ENCODE peak calls at places on chromosomes 2 and 18, in six cellular contexts. I is esophagus muscularis mucosa, R is body of pancreas, B is left ventricle myocardium inferior, N is heart left ventricle, J is tibial artery. Q is an unnamed sample.

GRCh38 chr2:40367652-40368051 is 84.2 kb downstream of the SLC8A1 start:
- DNase-seq in I (no peak), R (no peak), B (no peak), N (no peak), J (no peak), Q (no peak)

GRCh38 chr2:137262600-137262999 is 497.3 kb downstream of the THSD7B start:
- DNase-seq in I (no peak), R (no peak), B (no peak), N (no peak), J (no peak), Q (no peak)

GRCh38 chr2:3626118-3626816 is 31.4 kb downstream of the COLEC11 start:
- DNase-seq in I (no peak), R (no peak), B (no peak), N (peak; percentile 36), J (peak; percentile 24), Q (no peak)

GRCh38 chr2:86512922-86513321 is 50.3 kb downstream of the CHMP3 start:
- DNase-seq in I (no peak), R (no peak), B (no peak), N (no peak), J (no peak), Q (no peak)

GRCh38 chr2:45843136-45843535 is 191.7 kb downstream of the PRKCE start:
- DNase-seq in I (no peak), R (no peak), B (no peak), N (no peak), J (no peak), Q (no peak)

GRCh38 chr2:218394298-218395089 is 5.2 kb upstream of the CTDSP1 start:
- DNase-seq in I (no peak), R (no peak), B (no peak), N (no peak), J (no peak), Q (no peak)

GRCh38 chr2:31711737-31712136 is 131.0 kb upstream of the SRD5A2 start:
- DNase-seq in I (no peak), R (no peak), B (no peak), N (no peak), J (no peak), Q (no peak)

GRCh38 chr2:71551631-71551915 is 98.2 kb downstream of the DYSF start:
- DNase-seq in I (no peak), R (no peak), B (no peak), N (peak; percentile 4), J (peak; percentile 40), Q (no peak)

GRCh38 chr2:218755198-218755566 is 26.8 kb upstream of the CYP27A1 start:
- DNase-seq in I (no peak), R (no peak), B (no peak), N (no peak), J (no peak), Q (no peak)

GRCh38 chr2:227655454-227655853 is 11.2 kb upstream of the SCYGR5 start:
- DNase-seq in I (no peak), R (peak; percentile 18), B (no peak), N (no peak), J (no peak), Q (no peak)

GRCh38 chr18:38654966-38655365 is 1089.4 kb upstream of the CELF4 start:
- DNase-seq in I (no peak), R (no peak), B (no peak), N (no peak), J (no peak), Q (no peak)

GRCh38 chr18:10409041-10409440 is 45.4 kb upstream of the APCDD1 start:
- DNase-seq in I (no peak), R (no peak), B (no peak), N (no peak), J (no peak), Q (no peak)
- H3K27ac ChIP-seq in I (no peak overlapping the region), R (no peak overlapping the region), B (no peak overlapping the region), N (no peak overlapping the region), J (no peak overlapping the region), Q (no peak overlapping the region)

GRCh38 chr2:48240912-48241311 is 289.0 kb upstream of the STON1 start:
- DNase-seq in I (no peak), R (no peak), B (no peak), N (no peak), J (no peak), Q (no peak)

GRCh38 chr2:48233005-48233404 is 296.9 kb upstream of the STON1 start:
- DNase-seq in I (no peak), R (no peak), B (no peak), N (no peak), J (no peak), Q (no peak)

GRCh38 chr2:48238381-48238780 is 291.6 kb upstream of the STON1 start:
- DNase-seq in I (no peak), R (no peak), B (no peak), N (no peak), J (no peak), Q (no peak)
- H3K4me1 ChIP-seq in I (no peaks in the 10 kb centered on the region), R (no peaks in the 10 kb centered on the region), B (peaks cover 17% of the 10 kb centered on the region), N (no peaks in the 10 kb centered on the region), J (no peaks in the 10 kb centered on the region), Q (peaks cover 7% of the 10 kb centered on the region)

GRCh38 chr18:12694032-12694431 is 8.5 kb downstream of the CEP76 start:
- DNase-seq in I (no peak), R (no peak), B (no peak), N (no peak), J (no peak), Q (no peak)
- H3K27ac ChIP-seq in I (no peak overlapping the region), R (no peak overlapping the region), B (no peak overlapping the region), N (no peak overlapping the region), J (no peak overlapping the region), Q (no peak overlapping the region)

GRCh38 chr18:58216071-58216471 is 172.0 kb downstream of the NEDD4L start:
- DNase-seq in I (peak; percentile 68), R (no peak), B (no peak), N (no peak), J (no peak), Q (no peak)

GRCh38 chr18:58213931-58214431 is 170.0 kb downstream of the NEDD4L start:
- DNase-seq in I (peak; percentile 39), R (no peak), B (no peak), N (no peak), J (no peak), Q (no peak)

GRCh38 chr18:58213445-58213844 is 169.4 kb downstream of the NEDD4L start:
- DNase-seq in I (peak; percentile 34), R (no peak), B (no peak), N (no peak), J (no peak), Q (no peak)

GRCh38 chr18:58212274-58212673 is 168.2 kb downstream of the NEDD4L start:
- DNase-seq in I (peak; percentile 74), R (no peak), B (no peak), N (no peak), J (no peak), Q (no peak)

DNA sequence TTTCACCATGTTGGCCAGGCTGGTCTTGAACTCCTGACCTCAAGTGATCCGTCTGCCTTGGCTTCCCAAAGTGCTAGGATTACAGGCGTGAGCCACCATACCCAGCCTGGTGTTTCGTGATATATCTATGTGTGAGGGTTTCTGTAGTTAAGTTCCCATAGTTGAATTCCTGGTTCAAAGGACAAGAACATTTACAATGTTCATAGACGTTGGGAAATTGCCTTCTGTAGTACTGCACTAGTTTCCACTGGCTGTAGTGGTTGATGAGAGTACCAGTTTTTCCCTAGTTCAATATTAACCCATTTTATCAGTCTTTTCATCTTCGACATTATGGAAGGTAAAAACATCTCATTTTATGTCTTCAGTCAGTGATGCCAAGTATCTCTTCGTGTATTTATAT is 171.0 kb downstream of the NEDD4L start:
- DNase-seq in I (peak; percentile 14), R (no peak), B (no peak), N (no peak), J (no peak), Q (no peak)
- H3K4me1 ChIP-seq in I (peaks cover 18% of the 10 kb centered on the region), R (peaks cover 40% of the 10 kb centered on the region), B (peaks cover 15% of the 10 kb centered on the region), N (no peaks in the 10 kb centered on the region), J (no peaks in the 10 kb centered on the region), Q (no peaks in the 10 kb centered on the region)

GRCh38 chr2:239920616-239921365 is 104.4 kb downstream of the NDUFA10 start:
- DNase-seq in I (no peak), R (no peak), B (no peak), N (no peak), J (peak; percentile 48), Q (no peak)
- H3K27ac ChIP-seq in I (no peak overlapping the region), R (no peak overlapping the region), B (no peak overlapping the region), N (no peak overlapping the region), J (peak overlapping the region; percentile 11), Q (no peak overlapping the region)

DNA sequence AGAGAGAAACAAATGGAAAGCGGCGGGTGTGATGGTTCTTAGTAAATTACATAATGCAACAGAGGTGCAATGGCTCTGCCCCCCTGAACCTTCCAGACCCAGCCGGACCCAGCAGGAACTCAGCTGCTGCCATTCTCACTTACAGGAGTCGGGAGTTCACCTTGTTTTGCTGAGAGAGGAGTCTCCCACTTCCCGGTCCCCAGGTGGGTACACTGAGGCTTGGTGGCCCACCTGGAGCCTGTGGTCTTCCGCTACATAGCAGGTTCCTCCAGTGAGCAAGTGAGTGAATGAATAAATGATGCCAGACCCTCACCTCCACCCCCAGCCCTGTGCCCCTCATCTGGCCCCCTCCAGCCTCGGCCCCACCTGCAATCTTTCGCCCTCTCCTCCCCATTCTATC is 11.2 kb downstream of the BIN1 start:
- DNase-seq in I (no peak), R (no peak), B (no peak), N (no peak), J (no peak), Q (no peak)
- H3K4me1 ChIP-seq in I (peaks cover 56% of the 10 kb centered on the region), R (peaks cover 18% of the 10 kb centered on the region), B (peaks cover 31% of the 10 kb centered on the region), N (peaks cover 7% of the 10 kb centered on the region), J (peaks cover 18% of the 10 kb centered on the region), Q (peaks cover 75% of the 10 kb centered on the region)

GRCh38 chr18:32308493-32309120 is 118.8 kb downstream of the MEP1B start:
- DNase-seq in I (no peak), R (peak; percentile 35), B (no peak), N (no peak), J (no peak), Q (no peak)
- H3K27ac ChIP-seq in I (peak overlapping the region; percentile 63), R (no peak overlapping the region), B (peak overlapping the region; percentile 39), N (peak overlapping the region; percentile 62), J (peak overlapping the region; percentile 55), Q (peak overlapping the region; percentile 26)

Q was measured in vagina.